ENCODE peak calls at places on chromosomes 11 and 22, in seven cellular contexts. H is A549, J is sigmoid colon, K is H1, E is ovary, I is SK-N-SH, U is suprapubic skin. C is an unnamed sample.

GRCh38 chr11:114193730-114194674 is 102.2 kb upstream of the NNMT start:
- DNase-seq in K (no peak), I (no peak), E (peak; percentile 68), U (no peak), J (no peak), H (no peak), C (no peak)

GRCh38 chr11:99925968-99926367 is 761.1 kb upstream of the ARHGAP42 start:
- DNase-seq in U (no peak), J (no peak), E (no peak), I (no peak), H (no peak), K (peak; percentile 1), C (no peak)

GRCh38 chr11:99015634-99016454 is 4.9 kb upstream of the CNTN5 start:
- DNase-seq in K (no peak), I (peak; percentile 48), J (no peak), E (no peak), U (no peak), H (peak; percentile 39), C (no peak)

GRCh38 chr11:134407923-134408322 is 4.1 kb downstream of the B3GAT1 start:
- DNase-seq in H (no peak), J (no peak), K (no peak), E (no peak), U (no peak), I (no peak), C (no peak)

GRCh38 chr11:107590460-107591097 is 368 bp upstream of the ELMOD1 start:
- DNase-seq in U (no peak), K (no peak), E (no peak), I (no peak), J (no peak), H (no peak), C (no peak)

GRCh38 chr11:62879554-62879953 is 1.1 kb upstream of the SLC3A2 start:
- DNase-seq in E (peak; percentile 54), J (peak; percentile 80), K (no peak), I (no peak), U (no peak), H (no peak), C (peak; percentile 64)

GRCh38 chr11:72584293-72584921 is 89.8 kb downstream of the PDE2A start:
- DNase-seq in H (no peak), U (no peak), E (peak; percentile 37), J (peak; percentile 83), I (no peak), K (no peak), C (peak; percentile 27)

GRCh38 chr11:34356576-34356917 is 1.3 kb downstream of the ABTB2 start:
- DNase-seq in U (no peak), K (no peak), E (peak; percentile 48), J (peak; percentile 72), H (peak; percentile 62), I (no peak), C (no peak)

GRCh38 chr22:21624120-21624879 is 5.5 kb downstream of the YDJC start:
- DNase-seq in I (peak; percentile 57), K (no peak), U (no peak), E (no peak), J (no peak), H (peak; percentile 31), C (no peak)

GRCh38 chr22:31090217-31091085 is 9.3 kb downstream of the SMTN start:
- DNase-seq in H (no peak), K (no peak), E (peak; percentile 38), U (no peak), J (peak; percentile 97), I (peak; percentile 24), C (no peak)
- TF ChIP-seq EP300 in H (no peak), K (no peak), E (no peak), U (no peak), J (no peak), I (no peak), C (no peak)

GRCh38 chr22:44729391-44730012 is 22.9 kb upstream of the ARHGAP8 start:
- DNase-seq in J (peak; percentile 84), K (no peak), I (peak; percentile 95), H (no peak), U (no peak), E (peak; percentile 82), C (peak; percentile 19)
- TF ChIP-seq CTCF in J (no peak), K (no peak), I (no peak), H (no peak), U (peak; percentile 16), E (no peak), C (peak; percentile 63)

GRCh38 chr11:73761403-73761945 is 600 bp upstream of the RAB6A start:
- DNase-seq in U (no peak), I (no peak), E (peak; percentile 59), H (no peak), K (no peak), J (no peak), C (no peak)

GRCh38 chr11:73759520-73760065 is 1.3 kb downstream of the RAB6A start:
- DNase-seq in E (no peak), J (no peak), U (no peak), K (no peak), H (peak; percentile 26), I (peak; percentile 36), C (no peak)

GRCh38 chr11:73762732-73763131 is 1.9 kb upstream of the RAB6A start:
- DNase-seq in I (no peak), J (no peak), K (no peak), H (no peak), U (no peak), E (no peak), C (no peak)

GRCh38 chr11:73760066-73760679 is 701 bp downstream of the RAB6A start:
- DNase-seq in H (peak; percentile 48), J (peak; percentile 82), K (no peak), E (peak; percentile 78), I (peak; percentile 69), U (peak; percentile 86), C (no peak)

GRCh38 chr11:73760680-73761402 is at the start of gene RAB6A:
- DNase-seq in K (peak; percentile 100), U (peak; percentile 100), I (peak; percentile 96), J (peak; percentile 100), E (peak; percentile 99), H (peak; percentile 99), C (peak; percentile 99)
- TF ChIP-seq EP300 in K (no peak), U (no peak), I (no peak), J (no peak), E (peak; percentile 18), H (no peak), C (peak; percentile 72)

GRCh38 chr22:36966851-36967535 is 52.3 kb downstream of the TST start:
- DNase-seq in E (no peak), H (no peak), J (no peak), K (no peak), I (no peak), U (no peak), C (no peak)

GRCh38 chr22:36961626-36962025 is 48.2 kb downstream of the CSF2RB start:
- DNase-seq in J (no peak), K (no peak), I (no peak), H (no peak), E (no peak), U (no peak), C (no peak)

GRCh38 chr22:36965716-36966115 is 52.3 kb downstream of the CSF2RB start:
- DNase-seq in J (no peak), U (no peak), I (no peak), K (no peak), H (no peak), E (no peak), C (no peak)

GRCh38 chr22:36963302-36963701 is 49.9 kb downstream of the CSF2RB start:
- DNase-seq in I (no peak), E (no peak), K (no peak), U (no peak), H (no peak), J (no peak), C (no peak)

GRCh38 chr22:36964110-36964509 is 50.7 kb downstream of the CSF2RB start:
- DNase-seq in U (no peak), H (no peak), I (no peak), K (no peak), J (no peak), E (no peak), C (no peak)
- TF ChIP-seq CTCF in U (no peak), H (no peak), I (no peak), K (no peak), J (no peak), E (no peak), C (no peak)

GRCh38 chr11:124625504-124626168 is 3.0 kb downstream of the TBRG1 start:
- DNase-seq in E (no peak), J (no peak), U (no peak), K (no peak), I (no peak), H (no peak), C (no peak)
- TF ChIP-seq EP300 in E (no peak), J (no peak), U (no peak), K (no peak), I (no peak), H (no peak), C (no peak)